ENCODE peak calls at places on chromosome 19, in five cellular contexts. One of them, this sample, is unnamed.

GRCh38 chr19:10701955-10702307 is 692 bp downstream of the QTRT1 start:
- DNase-seq in GF-D8: peak; percentile 8
- DNase-seq in D341Med: peak; percentile 83
- DNase-seq in NCI-H510A: peak; percentile 36
- DNase-seq in caudate nucleus: no peak
- DNase-seq in this sample: no peak

GRCh38 chr19:3336680-3337523 is 29.5 kb upstream of the NFIC start:
- DNase-seq in GF-D8: no peak
- DNase-seq in D341Med: peak; percentile 95
- DNase-seq in NCI-H510A: no peak
- DNase-seq in caudate nucleus: peak; percentile 78
- DNase-seq in this sample: peak; percentile 62

GRCh38 chr19:48455908-48456562 is 661 bp downstream of the KCNJ14 start:
- DNase-seq in GF-D8: no peak
- DNase-seq in D341Med: no peak
- DNase-seq in NCI-H510A: no peak
- DNase-seq in caudate nucleus: no peak
- DNase-seq in this sample: no peak

GRCh38 chr19:3080281-3080680 is 13.9 kb upstream of the GNA11 start:
- DNase-seq in GF-D8: no peak
- DNase-seq in D341Med: no peak
- DNase-seq in NCI-H510A: no peak
- DNase-seq in caudate nucleus: no peak
- DNase-seq in this sample: no peak

GRCh38 chr19:47813304-47813994 is 8.3 kb upstream of the CRX start:
- DNase-seq in GF-D8: no peak
- DNase-seq in D341Med: peak; percentile 90
- DNase-seq in NCI-H510A: no peak
- DNase-seq in caudate nucleus: peak; percentile 7
- DNase-seq in this sample: peak; percentile 27

GRCh38 chr19:18496167-18496979 is 25.5 kb downstream of the ELL start:
- DNase-seq in GF-D8: peak; percentile 61
- DNase-seq in D341Med: no peak
- DNase-seq in NCI-H510A: no peak
- DNase-seq in caudate nucleus: no peak
- DNase-seq in this sample: peak; percentile 11

GRCh38 chr19:38252935-38253691 is 3.1 kb downstream of the PPP1R14A start:
- DNase-seq in GF-D8: no peak
- DNase-seq in D341Med: peak; percentile 79
- DNase-seq in NCI-H510A: no peak
- DNase-seq in caudate nucleus: peak; percentile 97
- DNase-seq in this sample: no peak

GRCh38 chr19:10508707-10509106 is 5.6 kb upstream of the KEAP1 start:
- DNase-seq in GF-D8: no peak
- DNase-seq in D341Med: no peak
- DNase-seq in NCI-H510A: no peak
- DNase-seq in caudate nucleus: peak; percentile 65
- DNase-seq in this sample: no peak

GRCh38 chr19:10290439-10290875 is 705 bp downstream of the ICAM5 start:
- DNase-seq in GF-D8: no peak
- DNase-seq in D341Med: no peak
- DNase-seq in NCI-H510A: no peak
- DNase-seq in caudate nucleus: no peak
- DNase-seq in this sample: no peak

GRCh38 chr19:55643003-55643732 is at the start of gene ZNF581:
- DNase-seq in GF-D8: peak; percentile 40
- DNase-seq in D341Med: peak; percentile 77
- DNase-seq in NCI-H510A: peak; percentile 43
- DNase-seq in caudate nucleus: peak; percentile 70
- DNase-seq in this sample: peak; percentile 64

GRCh38 chr19:1860133-1860775 is 3.1 kb downstream of the KLF16 start:
- DNase-seq in GF-D8: peak; percentile 10
- DNase-seq in D341Med: peak; percentile 74
- DNase-seq in NCI-H510A: peak; percentile 32
- DNase-seq in caudate nucleus: peak; percentile 55
- DNase-seq in this sample: no peak

GRCh38 chr19:3576696-3577443 is 4.1 kb downstream of the HMG20B start:
- DNase-seq in GF-D8: no peak
- DNase-seq in D341Med: peak; percentile 74
- DNase-seq in NCI-H510A: no peak
- DNase-seq in caudate nucleus: peak; percentile 32
- DNase-seq in this sample: no peak

GRCh38 chr19:18385675-18386542 is at the start of gene GDF15:
- DNase-seq in GF-D8: no peak
- DNase-seq in D341Med: peak; percentile 67
- DNase-seq in NCI-H510A: no peak
- DNase-seq in caudate nucleus: no peak
- DNase-seq in this sample: no peak

GRCh38 chr19:48290923-48291700 is 21.2 kb downstream of the ZNF114 start:
- DNase-seq in GF-D8: no peak
- DNase-seq in D341Med: peak; percentile 89
- DNase-seq in NCI-H510A: no peak
- DNase-seq in caudate nucleus: peak; percentile 54
- DNase-seq in this sample: peak; percentile 26

GRCh38 chr19:4930664-4931063 is 21.4 kb downstream of the UHRF1 start:
- DNase-seq in GF-D8: no peak
- DNase-seq in D341Med: no peak
- DNase-seq in NCI-H510A: no peak
- DNase-seq in caudate nucleus: no peak
- DNase-seq in this sample: no peak

GRCh38 chr19:29256516-29256915 is 43.6 kb upstream of the UQCRFS1 start:
- DNase-seq in GF-D8: no peak
- DNase-seq in D341Med: no peak
- DNase-seq in NCI-H510A: no peak
- DNase-seq in caudate nucleus: no peak
- DNase-seq in this sample: no peak

GRCh38 chr19:45079063-45079910 is at the start of gene GEMIN7:
- DNase-seq in GF-D8: peak; percentile 44
- DNase-seq in D341Med: peak; percentile 92
- DNase-seq in NCI-H510A: peak; percentile 67
- DNase-seq in caudate nucleus: peak; percentile 42
- DNase-seq in this sample: peak; percentile 67

GRCh38 chr19:55459950-55460657 is 1.3 kb downstream of the ISOC2 start:
- DNase-seq in GF-D8: no peak
- DNase-seq in D341Med: no peak
- DNase-seq in NCI-H510A: no peak
- DNase-seq in caudate nucleus: no peak
- DNase-seq in this sample: peak; percentile 14

GRCh38 chr19:45955905-45956608 is 17.6 kb downstream of the NOVA2 start:
- DNase-seq in GF-D8: no peak
- DNase-seq in D341Med: no peak
- DNase-seq in NCI-H510A: no peak
- DNase-seq in caudate nucleus: peak; percentile 90
- DNase-seq in this sample: no peak

GRCh38 chr19:51136891-51137551 is 5.1 kb upstream of the SIGLEC7 start:
- DNase-seq in GF-D8: peak; percentile 72
- DNase-seq in D341Med: no peak
- DNase-seq in NCI-H510A: no peak
- DNase-seq in caudate nucleus: no peak
- DNase-seq in this sample: no peak

GRCh38 chr19:54310543-54310942 is 2.4 kb downstream of the LILRA5 start:
- DNase-seq in GF-D8: no peak
- DNase-seq in D341Med: no peak
- DNase-seq in NCI-H510A: no peak
- DNase-seq in caudate nucleus: no peak
- DNase-seq in this sample: no peak

GRCh38 chr19:1261863-1262686 is 7.1 kb upstream of the CIRBP start:
- DNase-seq in GF-D8: no peak
- DNase-seq in D341Med: no peak
- DNase-seq in NCI-H510A: no peak
- DNase-seq in caudate nucleus: peak; percentile 28
- DNase-seq in this sample: no peak

GRCh38 chr19:33259532-33259931 is 33.9 kb upstream of the SLC7A10 start:
- DNase-seq in GF-D8: peak; percentile 94
- DNase-seq in D341Med: no peak
- DNase-seq in NCI-H510A: no peak
- DNase-seq in caudate nucleus: no peak
- DNase-seq in this sample: no peak

GRCh38 chr19:12603714-12604113 is 6.9 kb downstream of the ZNF490 start:
- DNase-seq in GF-D8: no peak
- DNase-seq in D341Med: no peak
- DNase-seq in NCI-H510A: no peak
- DNase-seq in caudate nucleus: peak; percentile 29
- DNase-seq in this sample: no peak

GRCh38 chr19:56942749-56943148 is 102.2 kb upstream of the PEG3 start:
- DNase-seq in GF-D8: no peak
- DNase-seq in D341Med: peak; percentile 67
- DNase-seq in NCI-H510A: no peak
- DNase-seq in caudate nucleus: no peak
- DNase-seq in this sample: no peak

GRCh38 chr19:50480281-50481111 is 3.8 kb upstream of the GARIN5A start:
- DNase-seq in GF-D8: no peak
- DNase-seq in D341Med: no peak
- DNase-seq in NCI-H510A: no peak
- DNase-seq in caudate nucleus: no peak
- DNase-seq in this sample: no peak

This sample was measured in NCI-H345.